ENCODE peak calls at places on chromosomes 4 and X, in ten cellular contexts. J is NCI-H1092; F is pancreas; D is lung; W is stimulated activated CD4-positive, alpha-beta T cell treated with anti-CD3 and anti-CD28 coated beads, Interleukin-1b, Interleukin-23, amount 100 ng/mL, for 1 hour; I is HFFc6; S is NCI-H1694 treated with DMSO at 0.1 percent for 48 hours; Q is left cardiac atrium; Y is left ventricle myocardium inferior; P is body of pancreas. L is an unnamed sample.

GRCh38 chr4:188819243-188819642 is 680.0 kb downstream of the TRIML1 start:
- DNase-seq in J (no peak), F (no peak), D (no peak), W (no peak), I (peak; percentile 24), S (no peak), Q (no peak), Y (no peak), P (no peak), L (no peak)

GRCh38 chr4:153023692-153024394 is 87.7 kb downstream of the FHDC1 start:
- DNase-seq in J (no peak), F (no peak), D (no peak), W (no peak), I (no peak), S (no peak), Q (no peak), Y (no peak), P (no peak), L (no peak)

GRCh38 chrX:15930585-15930984 is 76.0 kb upstream of the AP1S2 start:
- DNase-seq in J (peak; percentile 9), F (no peak), D (no peak), W (no peak), I (no peak), S (no peak), Q (no peak), Y (no peak), P (no peak), L (no peak)

GRCh38 chrX:130091976-130092522 is 18.2 kb downstream of the ELF4 start:
- DNase-seq in J (no peak), F (no peak), D (peak; percentile 64), W (peak; percentile 65), I (no peak), S (no peak), Q (peak; percentile 50), Y (peak; percentile 28), P (no peak), L (no peak)

GRCh38 chr4:4361883-4362282 is 25.0 kb upstream of the NSG1 start:
- DNase-seq in J (no peak), F (no peak), D (no peak), W (no peak), I (no peak), S (no peak), Q (no peak), Y (no peak), P (no peak), L (no peak)

GRCh38 chr4:115883862-115884261 is 770.4 kb upstream of the NDST4 start:
- DNase-seq in J (no peak), F (no peak), D (no peak), W (no peak), I (no peak), S (no peak), Q (no peak), Y (no peak), P (no peak), L (no peak)

GRCh38 chrX:1462596-1463251 is 10.0 kb upstream of the ASMTL start:
- DNase-seq in J (no peak), F (no peak), D (peak; percentile 26), W (peak; percentile 62), I (peak; percentile 68), S (no peak), Q (peak; percentile 61), Y (no peak), P (no peak), L (peak; percentile 38)

GRCh38 chrX:153966283-153966688 is 5.3 kb downstream of the HCFC1 start:
- DNase-seq in J (no peak), F (peak; percentile 73), D (no peak), W (no peak), I (no peak), S (no peak), Q (no peak), Y (no peak), P (peak; percentile 62), L (peak; percentile 77)

GRCh38 chrX:63350551-63350950 is 581 bp downstream of the SPIN4 start:
- DNase-seq in J (peak; percentile 51), F (peak; percentile 3), D (no peak), W (no peak), I (no peak), S (no peak), Q (peak; percentile 23), Y (no peak), P (peak; percentile 15), L (peak; percentile 40)

GRCh38 chr4:26020896-26021295 is 106.9 kb downstream of the SMIM20 start:
- DNase-seq in J (no peak), F (no peak), D (no peak), W (no peak), I (peak; percentile 41), S (no peak), Q (no peak), Y (no peak), P (no peak), L (no peak)

GRCh38 chrX:88604433-88605221 is 142.4 kb upstream of the CPXCR1 start:
- DNase-seq in J (no peak), F (no peak), D (no peak), W (no peak), I (no peak), S (no peak), Q (no peak), Y (no peak), P (no peak), L (peak; percentile 65)

GRCh38 chrX:13864264-13864663 is 47.4 kb upstream of the GPM6B start:
- DNase-seq in J (no peak), F (no peak), D (no peak), W (no peak), I (no peak), S (no peak), Q (no peak), Y (no peak), P (no peak), L (no peak)

GRCh38 chrX:121356139-121356849 is 308.9 kb downstream of the GLUD2 start:
- DNase-seq in J (no peak), F (no peak), D (no peak), W (no peak), I (no peak), S (peak; percentile 45), Q (no peak), Y (no peak), P (no peak), L (no peak)

GRCh38 chr4:56656346-56656643 is 24.8 kb downstream of the HOPX start:
- DNase-seq in J (no peak), F (no peak), D (no peak), W (no peak), I (no peak), S (no peak), Q (peak; percentile 26), Y (peak; percentile 29), P (no peak), L (no peak)

GRCh38 chr4:3307060-3307459 is 14.2 kb downstream of the RGS12 start:
- DNase-seq in J (no peak), F (no peak), D (no peak), W (no peak), I (no peak), S (no peak), Q (no peak), Y (no peak), P (no peak), L (peak; percentile 27)

GRCh38 chrX:143635915-143636314 is at the start of gene SLITRK4:
- DNase-seq in J (no peak), F (peak; percentile 3), D (no peak), W (no peak), I (no peak), S (no peak), Q (no peak), Y (no peak), P (peak; percentile 20), L (no peak)

GRCh38 chr4:25301471-25301870 is 11.1 kb upstream of the ZCCHC4 start:
- DNase-seq in J (no peak), F (no peak), D (no peak), W (no peak), I (no peak), S (no peak), Q (no peak), Y (no peak), P (no peak), L (no peak)

GRCh38 chrX:10709276-10709675 is 88.9 kb upstream of the MID1 start:
- DNase-seq in J (no peak), F (no peak), D (no peak), W (no peak), I (no peak), S (no peak), Q (no peak), Y (no peak), P (no peak), L (no peak)

GRCh38 chr4:57658188-57658587 is 548.0 kb upstream of the IGFBP7 start:
- DNase-seq in J (no peak), F (no peak), D (no peak), W (no peak), I (no peak), S (no peak), Q (no peak), Y (no peak), P (no peak), L (no peak)

GRCh38 chr4:114558446-114559020 is 40.1 kb upstream of the UGT8 start:
- DNase-seq in J (no peak), F (no peak), D (no peak), W (no peak), I (no peak), S (no peak), Q (no peak), Y (no peak), P (no peak), L (no peak)

GRCh38 chr4:107519057-107519456 is 201.0 kb downstream of the PAPSS1 start:
- DNase-seq in J (no peak), F (no peak), D (no peak), W (no peak), I (peak; percentile 9), S (no peak), Q (peak; percentile 23), Y (no peak), P (no peak), L (no peak)

GRCh38 chrX:154696328-154697045 is 43.1 kb upstream of the CTAG2 start:
- DNase-seq in J (no peak), F (no peak), D (no peak), W (no peak), I (peak; percentile 55), S (no peak), Q (no peak), Y (no peak), P (no peak), L (no peak)

L was measured in left lobe of liver.